ENCODE peak calls at places on chromosomes 7 and 10, in nine cellular contexts. One of them, this sample, is unnamed.

GRCh38 chr7:956031-956430 is 1.6 kb upstream of the ADAP1 start:
- DNase-seq in NCI-H2171 treated with DMSO at 0.1 percent for 48 hours: peak
- DNase-seq in AG20443: no peak
- DNase-seq in heart left ventricle: peak
- DNase-seq in GM04504: no peak
- DNase-seq in kidney tubule cell: no peak
- DNase-seq in AG04449: no peak
- DNase-seq in colonic mucosa: no peak
- DNase-seq in activated T-helper 1 cell treated with anti-CD3 and anti-CD28 coated beads, Interleukin-12 subunit alpha, Interleukin-12 subunit beta, Interleukin-2, Interleukin-4 antibody, amounts not matched to agents 30 ng/mL and 10 ng/mL and 1 ng/mL, durations not matched to agents 14 hours and 24 hours and 36 hours: no peak
- DNase-seq in this sample: no peak

GRCh38 chr7:68676789-68677535 is 921.3 kb upstream of the AUTS2 start:
- DNase-seq in AG20443: no peak
- DNase-seq in NCI-H2171 treated with DMSO at 0.1 percent for 48 hours: no peak
- DNase-seq in AG04449: no peak
- DNase-seq in activated T-helper 1 cell treated with anti-CD3 and anti-CD28 coated beads, Interleukin-12 subunit alpha, Interleukin-12 subunit beta, Interleukin-2, Interleukin-4 antibody, amounts not matched to agents 30 ng/mL and 10 ng/mL and 1 ng/mL, durations not matched to agents 14 hours and 24 hours and 36 hours: no peak
- DNase-seq in GM04504: no peak
- DNase-seq in kidney tubule cell: no peak
- DNase-seq in heart left ventricle: no peak
- DNase-seq in colonic mucosa: no peak
- DNase-seq in this sample: no peak

GRCh38 chr7:149701495-149702240 is 71.7 kb downstream of the ZNF467 start:
- DNase-seq in NCI-H2171 treated with DMSO at 0.1 percent for 48 hours: no peak
- DNase-seq in activated T-helper 1 cell treated with anti-CD3 and anti-CD28 coated beads, Interleukin-12 subunit alpha, Interleukin-12 subunit beta, Interleukin-2, Interleukin-4 antibody, amounts not matched to agents 30 ng/mL and 10 ng/mL and 1 ng/mL, durations not matched to agents 14 hours and 24 hours and 36 hours: no peak
- DNase-seq in kidney tubule cell: no peak
- DNase-seq in colonic mucosa: no peak
- DNase-seq in heart left ventricle: no peak
- DNase-seq in GM04504: no peak
- DNase-seq in AG20443: no peak
- DNase-seq in AG04449: no peak
- DNase-seq in this sample: no peak

GRCh38 chr10:12041766-12042408 is 722 bp downstream of the UPF2 start:
- DNase-seq in GM04504: no peak
- DNase-seq in NCI-H2171 treated with DMSO at 0.1 percent for 48 hours: no peak
- DNase-seq in activated T-helper 1 cell treated with anti-CD3 and anti-CD28 coated beads, Interleukin-12 subunit alpha, Interleukin-12 subunit beta, Interleukin-2, Interleukin-4 antibody, amounts not matched to agents 30 ng/mL and 10 ng/mL and 1 ng/mL, durations not matched to agents 14 hours and 24 hours and 36 hours: peak
- DNase-seq in AG20443: peak
- DNase-seq in kidney tubule cell: peak
- DNase-seq in heart left ventricle: no peak
- DNase-seq in AG04449: no peak
- DNase-seq in colonic mucosa: peak
- DNase-seq in this sample: peak

GRCh38 chr7:116316838-116317612 is 106.7 kb downstream of the TES start:
- DNase-seq in kidney tubule cell: peak
- DNase-seq in GM04504: peak
- DNase-seq in colonic mucosa: peak
- DNase-seq in AG04449: peak
- DNase-seq in NCI-H2171 treated with DMSO at 0.1 percent for 48 hours: no peak
- DNase-seq in AG20443: peak
- DNase-seq in heart left ventricle: peak
- DNase-seq in activated T-helper 1 cell treated with anti-CD3 and anti-CD28 coated beads, Interleukin-12 subunit alpha, Interleukin-12 subunit beta, Interleukin-2, Interleukin-4 antibody, amounts not matched to agents 30 ng/mL and 10 ng/mL and 1 ng/mL, durations not matched to agents 14 hours and 24 hours and 36 hours: no peak
- DNase-seq in this sample: peak

GRCh38 chr10:131082201-131082850 is 229.2 kb downstream of the TCERG1L start:
- DNase-seq in NCI-H2171 treated with DMSO at 0.1 percent for 48 hours: no peak
- DNase-seq in heart left ventricle: no peak
- DNase-seq in kidney tubule cell: no peak
- DNase-seq in colonic mucosa: no peak
- DNase-seq in AG20443: no peak
- DNase-seq in AG04449: no peak
- DNase-seq in GM04504: no peak
- DNase-seq in activated T-helper 1 cell treated with anti-CD3 and anti-CD28 coated beads, Interleukin-12 subunit alpha, Interleukin-12 subunit beta, Interleukin-2, Interleukin-4 antibody, amounts not matched to agents 30 ng/mL and 10 ng/mL and 1 ng/mL, durations not matched to agents 14 hours and 24 hours and 36 hours: no peak
- DNase-seq in this sample: no peak

GRCh38 chr10:111125102-111125501 is 48.3 kb downstream of the ADRA2A start:
- DNase-seq in kidney tubule cell: no peak
- DNase-seq in activated T-helper 1 cell treated with anti-CD3 and anti-CD28 coated beads, Interleukin-12 subunit alpha, Interleukin-12 subunit beta, Interleukin-2, Interleukin-4 antibody, amounts not matched to agents 30 ng/mL and 10 ng/mL and 1 ng/mL, durations not matched to agents 14 hours and 24 hours and 36 hours: no peak
- DNase-seq in colonic mucosa: no peak
- DNase-seq in GM04504: no peak
- DNase-seq in NCI-H2171 treated with DMSO at 0.1 percent for 48 hours: no peak
- DNase-seq in AG20443: no peak
- DNase-seq in AG04449: no peak
- DNase-seq in heart left ventricle: no peak
- DNase-seq in this sample: no peak

GRCh38 chr10:119333146-119333792 is 125.9 kb downstream of the GRK5 start:
- DNase-seq in AG04449: no peak
- DNase-seq in NCI-H2171 treated with DMSO at 0.1 percent for 48 hours: peak
- DNase-seq in colonic mucosa: no peak
- DNase-seq in AG20443: no peak
- DNase-seq in activated T-helper 1 cell treated with anti-CD3 and anti-CD28 coated beads, Interleukin-12 subunit alpha, Interleukin-12 subunit beta, Interleukin-2, Interleukin-4 antibody, amounts not matched to agents 30 ng/mL and 10 ng/mL and 1 ng/mL, durations not matched to agents 14 hours and 24 hours and 36 hours: peak
- DNase-seq in heart left ventricle: peak
- DNase-seq in kidney tubule cell: peak
- DNase-seq in GM04504: no peak
- DNase-seq in this sample: no peak

GRCh38 chr7:108091461-108091831 is 38.7 kb downstream of the LAMB4 start:
- DNase-seq in NCI-H2171 treated with DMSO at 0.1 percent for 48 hours: no peak
- DNase-seq in kidney tubule cell: no peak
- DNase-seq in AG20443: no peak
- DNase-seq in activated T-helper 1 cell treated with anti-CD3 and anti-CD28 coated beads, Interleukin-12 subunit alpha, Interleukin-12 subunit beta, Interleukin-2, Interleukin-4 antibody, amounts not matched to agents 30 ng/mL and 10 ng/mL and 1 ng/mL, durations not matched to agents 14 hours and 24 hours and 36 hours: no peak
- DNase-seq in heart left ventricle: no peak
- DNase-seq in colonic mucosa: no peak
- DNase-seq in AG04449: no peak
- DNase-seq in GM04504: no peak
- DNase-seq in this sample: no peak

GRCh38 chr7:13627455-13627854 is 362.0 kb downstream of the ETV1 start:
- DNase-seq in AG04449: no peak
- DNase-seq in colonic mucosa: no peak
- DNase-seq in AG20443: no peak
- DNase-seq in kidney tubule cell: no peak
- DNase-seq in NCI-H2171 treated with DMSO at 0.1 percent for 48 hours: no peak
- DNase-seq in heart left ventricle: no peak
- DNase-seq in activated T-helper 1 cell treated with anti-CD3 and anti-CD28 coated beads, Interleukin-12 subunit alpha, Interleukin-12 subunit beta, Interleukin-2, Interleukin-4 antibody, amounts not matched to agents 30 ng/mL and 10 ng/mL and 1 ng/mL, durations not matched to agents 14 hours and 24 hours and 36 hours: no peak
- DNase-seq in GM04504: no peak
- DNase-seq in this sample: no peak

GRCh38 chr10:91798736-91799579 is 732 bp downstream of the TNKS2 start:
- DNase-seq in AG04449: no peak
- DNase-seq in heart left ventricle: no peak
- DNase-seq in activated T-helper 1 cell treated with anti-CD3 and anti-CD28 coated beads, Interleukin-12 subunit alpha, Interleukin-12 subunit beta, Interleukin-2, Interleukin-4 antibody, amounts not matched to agents 30 ng/mL and 10 ng/mL and 1 ng/mL, durations not matched to agents 14 hours and 24 hours and 36 hours: peak
- DNase-seq in NCI-H2171 treated with DMSO at 0.1 percent for 48 hours: peak
- DNase-seq in AG20443: peak
- DNase-seq in colonic mucosa: peak
- DNase-seq in kidney tubule cell: peak
- DNase-seq in GM04504: no peak
- DNase-seq in this sample: peak

GRCh38 chr10:124217906-124218769 is 124.7 kb upstream of the CHST15 start:
- DNase-seq in colonic mucosa: no peak
- DNase-seq in AG04449: no peak
- DNase-seq in heart left ventricle: no peak
- DNase-seq in activated T-helper 1 cell treated with anti-CD3 and anti-CD28 coated beads, Interleukin-12 subunit alpha, Interleukin-12 subunit beta, Interleukin-2, Interleukin-4 antibody, amounts not matched to agents 30 ng/mL and 10 ng/mL and 1 ng/mL, durations not matched to agents 14 hours and 24 hours and 36 hours: no peak
- DNase-seq in NCI-H2171 treated with DMSO at 0.1 percent for 48 hours: peak
- DNase-seq in kidney tubule cell: no peak
- DNase-seq in GM04504: no peak
- DNase-seq in AG20443: no peak
- DNase-seq in this sample: no peak

GRCh38 chr7:107966701-107967100 is 36.3 kb downstream of the LAMB1 start:
- DNase-seq in NCI-H2171 treated with DMSO at 0.1 percent for 48 hours: peak
- DNase-seq in heart left ventricle: peak
- DNase-seq in colonic mucosa: no peak
- DNase-seq in activated T-helper 1 cell treated with anti-CD3 and anti-CD28 coated beads, Interleukin-12 subunit alpha, Interleukin-12 subunit beta, Interleukin-2, Interleukin-4 antibody, amounts not matched to agents 30 ng/mL and 10 ng/mL and 1 ng/mL, durations not matched to agents 14 hours and 24 hours and 36 hours: no peak
- DNase-seq in kidney tubule cell: peak
- DNase-seq in AG04449: peak
- DNase-seq in GM04504: peak
- DNase-seq in AG20443: peak
- DNase-seq in this sample: no peak

GRCh38 chr7:128236924-128237586 is 4.0 kb upstream of the LEP start:
- DNase-seq in heart left ventricle: no peak
- DNase-seq in GM04504: peak
- DNase-seq in activated T-helper 1 cell treated with anti-CD3 and anti-CD28 coated beads, Interleukin-12 subunit alpha, Interleukin-12 subunit beta, Interleukin-2, Interleukin-4 antibody, amounts not matched to agents 30 ng/mL and 10 ng/mL and 1 ng/mL, durations not matched to agents 14 hours and 24 hours and 36 hours: peak
- DNase-seq in kidney tubule cell: peak
- DNase-seq in AG04449: peak
- DNase-seq in AG20443: peak
- DNase-seq in NCI-H2171 treated with DMSO at 0.1 percent for 48 hours: peak
- DNase-seq in colonic mucosa: no peak
- DNase-seq in this sample: no peak

GRCh38 chr10:116773306-116773705 is 30.9 kb upstream of the HSPA12A start:
- DNase-seq in AG04449: no peak
- DNase-seq in activated T-helper 1 cell treated with anti-CD3 and anti-CD28 coated beads, Interleukin-12 subunit alpha, Interleukin-12 subunit beta, Interleukin-2, Interleukin-4 antibody, amounts not matched to agents 30 ng/mL and 10 ng/mL and 1 ng/mL, durations not matched to agents 14 hours and 24 hours and 36 hours: no peak
- DNase-seq in NCI-H2171 treated with DMSO at 0.1 percent for 48 hours: no peak
- DNase-seq in heart left ventricle: no peak
- DNase-seq in colonic mucosa: no peak
- DNase-seq in kidney tubule cell: no peak
- DNase-seq in AG20443: no peak
- DNase-seq in GM04504: no peak
- DNase-seq in this sample: no peak

GRCh38 chr7:371119-371778 is 81.3 kb downstream of the FOXL3 start:
- DNase-seq in kidney tubule cell: peak
- DNase-seq in AG20443: no peak
- DNase-seq in heart left ventricle: no peak
- DNase-seq in activated T-helper 1 cell treated with anti-CD3 and anti-CD28 coated beads, Interleukin-12 subunit alpha, Interleukin-12 subunit beta, Interleukin-2, Interleukin-4 antibody, amounts not matched to agents 30 ng/mL and 10 ng/mL and 1 ng/mL, durations not matched to agents 14 hours and 24 hours and 36 hours: no peak
- DNase-seq in GM04504: no peak
- DNase-seq in colonic mucosa: peak
- DNase-seq in AG04449: no peak
- DNase-seq in NCI-H2171 treated with DMSO at 0.1 percent for 48 hours: peak
- DNase-seq in this sample: no peak

GRCh38 chr7:28957064-28957821 is 887 bp downstream of the TRIL start:
- DNase-seq in GM04504: no peak
- DNase-seq in AG04449: no peak
- DNase-seq in colonic mucosa: peak
- DNase-seq in NCI-H2171 treated with DMSO at 0.1 percent for 48 hours: peak
- DNase-seq in heart left ventricle: peak
- DNase-seq in kidney tubule cell: no peak
- DNase-seq in activated T-helper 1 cell treated with anti-CD3 and anti-CD28 coated beads, Interleukin-12 subunit alpha, Interleukin-12 subunit beta, Interleukin-2, Interleukin-4 antibody, amounts not matched to agents 30 ng/mL and 10 ng/mL and 1 ng/mL, durations not matched to agents 14 hours and 24 hours and 36 hours: no peak
- DNase-seq in AG20443: peak
- DNase-seq in this sample: peak

GRCh38 chr7:30931927-30932540 is 20.4 kb downstream of the AQP1 start:
- DNase-seq in NCI-H2171 treated with DMSO at 0.1 percent for 48 hours: no peak
- DNase-seq in kidney tubule cell: no peak
- DNase-seq in AG04449: no peak
- DNase-seq in activated T-helper 1 cell treated with anti-CD3 and anti-CD28 coated beads, Interleukin-12 subunit alpha, Interleukin-12 subunit beta, Interleukin-2, Interleukin-4 antibody, amounts not matched to agents 30 ng/mL and 10 ng/mL and 1 ng/mL, durations not matched to agents 14 hours and 24 hours and 36 hours: no peak
- DNase-seq in AG20443: peak
- DNase-seq in colonic mucosa: peak
- DNase-seq in heart left ventricle: no peak
- DNase-seq in GM04504: no peak
- DNase-seq in this sample: no peak

GRCh38 chr7:157089100-157089510 is 49.6 kb upstream of the UBE3C start:
- DNase-seq in colonic mucosa: no peak
- DNase-seq in NCI-H2171 treated with DMSO at 0.1 percent for 48 hours: peak
- DNase-seq in GM04504: no peak
- DNase-seq in heart left ventricle: no peak
- DNase-seq in activated T-helper 1 cell treated with anti-CD3 and anti-CD28 coated beads, Interleukin-12 subunit alpha, Interleukin-12 subunit beta, Interleukin-2, Interleukin-4 antibody, amounts not matched to agents 30 ng/mL and 10 ng/mL and 1 ng/mL, durations not matched to agents 14 hours and 24 hours and 36 hours: no peak
- DNase-seq in kidney tubule cell: no peak
- DNase-seq in AG04449: no peak
- DNase-seq in AG20443: no peak
- DNase-seq in this sample: no peak

GRCh38 chr10:112919721-112920120 is 30.3 kb upstream of the TCF7L2 start:
- DNase-seq in NCI-H2171 treated with DMSO at 0.1 percent for 48 hours: no peak
- DNase-seq in GM04504: peak
- DNase-seq in AG20443: peak
- DNase-seq in heart left ventricle: no peak
- DNase-seq in activated T-helper 1 cell treated with anti-CD3 and anti-CD28 coated beads, Interleukin-12 subunit alpha, Interleukin-12 subunit beta, Interleukin-2, Interleukin-4 antibody, amounts not matched to agents 30 ng/mL and 10 ng/mL and 1 ng/mL, durations not matched to agents 14 hours and 24 hours and 36 hours: no peak
- DNase-seq in AG04449: no peak
- DNase-seq in kidney tubule cell: peak
- DNase-seq in colonic mucosa: no peak
- DNase-seq in this sample: no peak

GRCh38 chr7:86453454-86453853 is 190.3 kb upstream of the GRM3 start:
- DNase-seq in colonic mucosa: no peak
- DNase-seq in kidney tubule cell: no peak
- DNase-seq in AG20443: no peak
- DNase-seq in heart left ventricle: no peak
- DNase-seq in GM04504: no peak
- DNase-seq in AG04449: no peak
- DNase-seq in NCI-H2171 treated with DMSO at 0.1 percent for 48 hours: no peak
- DNase-seq in activated T-helper 1 cell treated with anti-CD3 and anti-CD28 coated beads, Interleukin-12 subunit alpha, Interleukin-12 subunit beta, Interleukin-2, Interleukin-4 antibody, amounts not matched to agents 30 ng/mL and 10 ng/mL and 1 ng/mL, durations not matched to agents 14 hours and 24 hours and 36 hours: no peak
- DNase-seq in this sample: no peak

GRCh38 chr7:50781894-50782293 is 802 bp downstream of the GRB10 start:
- DNase-seq in heart left ventricle: no peak
- DNase-seq in GM04504: no peak
- DNase-seq in AG20443: no peak
- DNase-seq in kidney tubule cell: no peak
- DNase-seq in NCI-H2171 treated with DMSO at 0.1 percent for 48 hours: no peak
- DNase-seq in AG04449: no peak
- DNase-seq in activated T-helper 1 cell treated with anti-CD3 and anti-CD28 coated beads, Interleukin-12 subunit alpha, Interleukin-12 subunit beta, Interleukin-2, Interleukin-4 antibody, amounts not matched to agents 30 ng/mL and 10 ng/mL and 1 ng/mL, durations not matched to agents 14 hours and 24 hours and 36 hours: no peak
- DNase-seq in colonic mucosa: no peak
- DNase-seq in this sample: no peak

GRCh38 chr7:153886121-153886505 is 166.1 kb upstream of the DPP6 start:
- DNase-seq in AG20443: no peak
- DNase-seq in activated T-helper 1 cell treated with anti-CD3 and anti-CD28 coated beads, Interleukin-12 subunit alpha, Interleukin-12 subunit beta, Interleukin-2, Interleukin-4 antibody, amounts not matched to agents 30 ng/mL and 10 ng/mL and 1 ng/mL, durations not matched to agents 14 hours and 24 hours and 36 hours: no peak
- DNase-seq in AG04449: no peak
- DNase-seq in NCI-H2171 treated with DMSO at 0.1 percent for 48 hours: no peak
- DNase-seq in heart left ventricle: no peak
- DNase-seq in colonic mucosa: no peak
- DNase-seq in kidney tubule cell: no peak
- DNase-seq in GM04504: no peak
- DNase-seq in this sample: no peak

GRCh38 chr7:77569514-77570232 is 32.6 kb downstream of the PTPN12 start:
- DNase-seq in heart left ventricle: no peak
- DNase-seq in colonic mucosa: no peak
- DNase-seq in NCI-H2171 treated with DMSO at 0.1 percent for 48 hours: no peak
- DNase-seq in kidney tubule cell: no peak
- DNase-seq in GM04504: no peak
- DNase-seq in AG20443: no peak
- DNase-seq in activated T-helper 1 cell treated with anti-CD3 and anti-CD28 coated beads, Interleukin-12 subunit alpha, Interleukin-12 subunit beta, Interleukin-2, Interleukin-4 antibody, amounts not matched to agents 30 ng/mL and 10 ng/mL and 1 ng/mL, durations not matched to agents 14 hours and 24 hours and 36 hours: no peak
- DNase-seq in AG04449: no peak
- DNase-seq in this sample: no peak

GRCh38 chr7:137851361-137851945 is 4.7 kb upstream of the DGKI start:
- DNase-seq in GM04504: no peak
- DNase-seq in kidney tubule cell: peak
- DNase-seq in colonic mucosa: no peak
- DNase-seq in NCI-H2171 treated with DMSO at 0.1 percent for 48 hours: no peak
- DNase-seq in AG04449: no peak
- DNase-seq in AG20443: no peak
- DNase-seq in heart left ventricle: no peak
- DNase-seq in activated T-helper 1 cell treated with anti-CD3 and anti-CD28 coated beads, Interleukin-12 subunit alpha, Interleukin-12 subunit beta, Interleukin-2, Interleukin-4 antibody, amounts not matched to agents 30 ng/mL and 10 ng/mL and 1 ng/mL, durations not matched to agents 14 hours and 24 hours and 36 hours: no peak
- DNase-seq in this sample: no peak

GRCh38 chr10:14010083-14010551 is 320.6 kb downstream of the FRMD4A start:
- DNase-seq in AG20443: peak
- DNase-seq in heart left ventricle: peak
- DNase-seq in GM04504: no peak
- DNase-seq in colonic mucosa: no peak
- DNase-seq in AG04449: peak
- DNase-seq in NCI-H2171 treated with DMSO at 0.1 percent for 48 hours: peak
- DNase-seq in activated T-helper 1 cell treated with anti-CD3 and anti-CD28 coated beads, Interleukin-12 subunit alpha, Interleukin-12 subunit beta, Interleukin-2, Interleukin-4 antibody, amounts not matched to agents 30 ng/mL and 10 ng/mL and 1 ng/mL, durations not matched to agents 14 hours and 24 hours and 36 hours: no peak
- DNase-seq in kidney tubule cell: no peak
- DNase-seq in this sample: no peak

GRCh38 chr10:116780691-116781205 is 38.4 kb upstream of the HSPA12A start:
- DNase-seq in colonic mucosa: no peak
- DNase-seq in AG04449: no peak
- DNase-seq in NCI-H2171 treated with DMSO at 0.1 percent for 48 hours: no peak
- DNase-seq in activated T-helper 1 cell treated with anti-CD3 and anti-CD28 coated beads, Interleukin-12 subunit alpha, Interleukin-12 subunit beta, Interleukin-2, Interleukin-4 antibody, amounts not matched to agents 30 ng/mL and 10 ng/mL and 1 ng/mL, durations not matched to agents 14 hours and 24 hours and 36 hours: no peak
- DNase-seq in heart left ventricle: no peak
- DNase-seq in GM04504: no peak
- DNase-seq in kidney tubule cell: peak
- DNase-seq in AG20443: no peak
- DNase-seq in this sample: no peak

GRCh38 chr7:154931906-154932305 is 71.0 kb downstream of the PAXIP1 start:
- DNase-seq in GM04504: no peak
- DNase-seq in activated T-helper 1 cell treated with anti-CD3 and anti-CD28 coated beads, Interleukin-12 subunit alpha, Interleukin-12 subunit beta, Interleukin-2, Interleukin-4 antibody, amounts not matched to agents 30 ng/mL and 10 ng/mL and 1 ng/mL, durations not matched to agents 14 hours and 24 hours and 36 hours: no peak
- DNase-seq in AG20443: peak
- DNase-seq in AG04449: no peak
- DNase-seq in heart left ventricle: no peak
- DNase-seq in kidney tubule cell: peak
- DNase-seq in colonic mucosa: no peak
- DNase-seq in NCI-H2171 treated with DMSO at 0.1 percent for 48 hours: no peak
- DNase-seq in this sample: no peak

GRCh38 chr10:14327535-14327934 is 3.2 kb downstream of the FRMD4A start:
- DNase-seq in GM04504: no peak
- DNase-seq in kidney tubule cell: peak
- DNase-seq in NCI-H2171 treated with DMSO at 0.1 percent for 48 hours: no peak
- DNase-seq in activated T-helper 1 cell treated with anti-CD3 and anti-CD28 coated beads, Interleukin-12 subunit alpha, Interleukin-12 subunit beta, Interleukin-2, Interleukin-4 antibody, amounts not matched to agents 30 ng/mL and 10 ng/mL and 1 ng/mL, durations not matched to agents 14 hours and 24 hours and 36 hours: no peak
- DNase-seq in AG04449: no peak
- DNase-seq in heart left ventricle: no peak
- DNase-seq in AG20443: peak
- DNase-seq in colonic mucosa: no peak
- DNase-seq in this sample: no peak

GRCh38 chr7:3607847-3608246 is 306.8 kb downstream of the SDK1 start:
- DNase-seq in activated T-helper 1 cell treated with anti-CD3 and anti-CD28 coated beads, Interleukin-12 subunit alpha, Interleukin-12 subunit beta, Interleukin-2, Interleukin-4 antibody, amounts not matched to agents 30 ng/mL and 10 ng/mL and 1 ng/mL, durations not matched to agents 14 hours and 24 hours and 36 hours: no peak
- DNase-seq in kidney tubule cell: no peak
- DNase-seq in NCI-H2171 treated with DMSO at 0.1 percent for 48 hours: peak
- DNase-seq in colonic mucosa: no peak
- DNase-seq in heart left ventricle: no peak
- DNase-seq in AG04449: no peak
- DNase-seq in AG20443: no peak
- DNase-seq in GM04504: no peak
- DNase-seq in this sample: no peak

GRCh38 chr7:21939136-21939857 is 6.4 kb downstream of the CDCA7L start:
- DNase-seq in activated T-helper 1 cell treated with anti-CD3 and anti-CD28 coated beads, Interleukin-12 subunit alpha, Interleukin-12 subunit beta, Interleukin-2, Interleukin-4 antibody, amounts not matched to agents 30 ng/mL and 10 ng/mL and 1 ng/mL, durations not matched to agents 14 hours and 24 hours and 36 hours: peak
- DNase-seq in kidney tubule cell: peak
- DNase-seq in colonic mucosa: no peak
- DNase-seq in AG20443: no peak
- DNase-seq in AG04449: no peak
- DNase-seq in GM04504: no peak
- DNase-seq in NCI-H2171 treated with DMSO at 0.1 percent for 48 hours: peak
- DNase-seq in heart left ventricle: no peak
- DNase-seq in this sample: peak